ENCODE peak calls at places on chromosomes 13 and 19, in nine cellular contexts. S, I, F, P, Q, N, Y, M and H are unnamed samples.

GRCh38 chr13:111506131-111506530 is 185.7 kb downstream of the TEX29 start:
- DNase-seq in S (no peak), I (no peak), F (no peak), P (no peak), Q (no peak), N (no peak), Y (no peak), M (no peak), H (no peak)

GRCh38 chr19:15372891-15373301 is 6.7 kb downstream of the AKAP8 start:
- DNase-seq in S (no peak), I (no peak), F (no peak), P (no peak), Q (no peak), N (no peak), Y (no peak), M (no peak), H (no peak)

GRCh38 chr19:6767357-6768235 is at the start of gene SH2D3A:
- DNase-seq in S (peak), I (no peak), F (peak), P (no peak), Q (no peak), N (peak), Y (no peak), M (peak), H (no peak)

GRCh38 chr19:39166571-39167391 is 30.0 kb upstream of the NCCRP1 start:
- DNase-seq in S (peak), I (no peak), F (no peak), P (no peak), Q (no peak), N (no peak), Y (no peak), M (peak), H (no peak)

GRCh38 chr19:5880604-5881078 is 10.3 kb upstream of the FUT5 start:
- DNase-seq in S (peak), I (no peak), F (no peak), P (no peak), Q (no peak), N (no peak), Y (no peak), M (no peak), H (peak)

GRCh38 chr19:641702-642101 is 2.0 kb downstream of the FGF22 start:
- DNase-seq in S (no peak), I (no peak), F (no peak), P (no peak), Q (no peak), N (no peak), Y (no peak), M (no peak), H (no peak)

GRCh38 chr13:20058476-20058875 is 99.9 kb downstream of the ZMYM2 start:
- DNase-seq in S (no peak), I (no peak), F (no peak), P (no peak), Q (no peak), N (no peak), Y (no peak), M (no peak), H (no peak)

GRCh38 chr19:3061214-3062161 is 807 bp downstream of the TLE5 start:
- DNase-seq in S (peak), I (no peak), F (peak), P (peak), Q (no peak), N (peak), Y (no peak), M (no peak), H (peak)